ENCODE peak calls at places on chromosome 6, in five cellular contexts. K is GM10248, I is WTC11, R is HCT116, J is B cell. Q is an unnamed sample.

GRCh38 chr6:49766762-49767161 is 20.3 kb downstream of the PGK2 start:
- DNase-seq in K (no peak), I (no peak), R (no peak), J (no peak), Q (no peak)

GRCh38 chr6:8679823-8680222 is 244.5 kb upstream of the SLC35B3 start:
- DNase-seq in K (no peak), I (no peak), R (no peak), J (no peak), Q (no peak)

GRCh38 chr6:16257999-16258708 is 19.8 kb downstream of the GMPR start:
- DNase-seq in K (no peak), I (no peak), R (no peak), J (no peak), Q (no peak)

GRCh38 chr6:97919046-97919445 is 636.0 kb upstream of the MMS22L start:
- DNase-seq in K (no peak), I (no peak), R (no peak), J (no peak), Q (no peak)

GRCh38 chr6:111739257-111739696 is 133.6 kb upstream of the TRAF3IP2 start:
- DNase-seq in K (peak; percentile 18), I (no peak), R (no peak), J (no peak), Q (no peak)

GRCh38 chr6:42313038-42313437 is 95.4 kb upstream of the MRPS10 start:
- DNase-seq in K (no peak), I (no peak), R (no peak), J (no peak), Q (no peak)

GRCh38 chr6:107513214-107513613 is 23.3 kb downstream of the SOBP start:
- DNase-seq in K (no peak), I (no peak), R (no peak), J (no peak), Q (no peak)

GRCh38 chr6:107064579-107065065 is 36.6 kb downstream of the MTRES1 start:
- DNase-seq in K (no peak), I (no peak), R (no peak), J (no peak), Q (no peak)

GRCh38 chr6:119575721-119576120 is 226.2 kb upstream of the MAN1A1 start:
- DNase-seq in K (no peak), I (no peak), R (no peak), J (no peak), Q (no peak)

GRCh38 chr6:122484760-122485159 is 13.2 kb upstream of the SERINC1 start:
- DNase-seq in K (peak; percentile 19), I (no peak), R (no peak), J (peak; percentile 19), Q (no peak)

GRCh38 chr6:108295676-108296075 is 822 bp downstream of the AFG1L start:
- DNase-seq in K (no peak), I (no peak), R (no peak), J (no peak), Q (no peak)

GRCh38 chr6:148887181-148887580 is 140.4 kb downstream of the UST start:
- DNase-seq in K (no peak), I (no peak), R (no peak), J (no peak), Q (no peak)

DNA sequence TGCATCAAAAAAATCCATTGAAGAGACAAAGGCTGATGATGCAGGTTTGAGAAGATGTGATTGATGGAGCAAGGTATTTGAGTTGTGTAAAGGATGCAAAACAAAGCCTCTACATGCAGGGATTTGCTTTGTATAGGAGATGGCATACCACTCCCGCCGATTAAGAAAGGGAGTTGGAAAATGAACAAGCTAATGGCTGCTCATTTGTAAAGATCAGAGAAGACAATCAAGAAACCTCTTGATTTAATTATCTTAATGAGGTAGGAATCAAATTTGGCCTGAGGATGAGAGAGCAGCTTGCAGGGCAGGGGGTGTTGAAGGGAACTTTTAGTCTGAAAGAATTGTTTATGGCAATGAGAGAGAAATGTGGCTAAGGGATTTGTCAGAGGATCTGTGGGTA is 448.2 kb upstream of the ADGRB3 start:
- DNase-seq in K (no peak), I (no peak), R (no peak), J (no peak), Q (no peak)
- TF ChIP-seq CTCF in K (no peak), I (no peak), R (no peak), J (no peak), Q (no peak)

GRCh38 chr6:33251390-33252012 is 20.2 kb downstream of the VPS52 start:
- DNase-seq in K (no peak), I (no peak), R (no peak), J (no peak), Q (no peak)
- TF ChIP-seq CTCF in K (no peak), I (no peak), R (no peak), J (no peak), Q (no peak)

DNA sequence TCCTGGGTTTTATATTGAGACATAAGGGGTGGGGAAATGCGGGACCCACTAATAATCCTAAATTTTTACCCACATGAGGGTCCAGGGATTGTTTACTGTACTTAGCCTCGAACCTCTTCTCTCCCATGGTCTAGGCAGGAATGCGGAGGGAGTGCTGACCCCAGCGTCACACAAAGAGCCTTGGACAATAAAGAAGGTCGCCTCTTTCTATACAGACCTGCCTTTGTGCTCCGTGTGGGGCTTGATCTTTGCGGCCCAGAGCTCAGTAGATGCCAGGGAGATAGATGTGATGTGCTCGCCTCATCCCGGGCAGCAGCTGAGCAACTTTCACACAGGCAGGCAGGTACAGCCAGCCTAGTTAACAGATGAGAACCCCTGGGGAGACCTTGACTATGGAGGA is 128.5 kb downstream of the OLIG3 start:
- DNase-seq in K (no peak), I (no peak), R (no peak), J (no peak), Q (no peak)
- TF ChIP-seq CTCF in K (no peak), I (no peak), R (no peak), J (no peak), Q (no peak)

DNA sequence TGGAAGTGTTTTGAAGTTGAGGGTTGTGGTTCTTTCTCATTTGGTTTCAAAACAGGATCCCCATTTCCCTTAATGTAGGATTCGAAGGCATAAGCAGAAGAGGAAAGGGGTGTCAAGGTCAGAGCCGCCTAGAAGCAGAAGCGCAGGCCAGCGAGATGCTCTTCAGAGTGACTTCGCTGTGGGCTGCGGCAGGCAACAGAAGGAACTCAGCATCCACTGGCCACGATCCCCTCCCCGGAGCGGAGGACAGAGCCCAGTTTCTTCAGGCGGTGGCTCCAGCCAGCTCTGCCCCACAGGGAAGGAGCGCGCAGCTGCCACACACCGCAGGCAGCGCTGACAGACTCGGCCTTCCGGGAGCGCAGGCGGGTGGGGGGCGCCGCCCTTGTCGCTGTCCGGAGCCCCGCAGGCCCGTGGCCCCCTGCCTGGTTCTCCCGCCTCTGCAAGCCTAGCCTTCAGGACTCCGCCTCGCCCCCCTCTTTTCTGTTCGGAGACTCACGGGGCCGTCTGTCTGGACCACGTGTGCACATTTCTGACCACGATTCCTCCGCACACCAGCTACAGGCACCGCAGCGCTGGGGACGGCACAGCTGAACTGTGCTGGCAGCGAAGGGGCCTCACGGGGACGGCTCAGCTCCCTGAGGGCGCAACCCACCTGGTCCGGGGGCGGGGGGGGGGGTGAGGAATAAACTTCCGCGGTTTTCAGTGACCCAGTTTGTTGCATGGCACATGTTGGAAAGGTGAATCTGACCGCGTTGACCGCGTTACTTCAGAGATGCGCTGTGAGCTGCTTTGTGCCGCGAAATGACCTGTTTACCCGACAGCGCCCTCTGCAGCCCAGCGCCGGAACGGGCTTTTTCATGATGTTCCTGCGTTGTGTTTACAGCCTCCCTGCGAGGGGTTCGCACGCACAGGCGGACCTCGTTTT is 26.1 kb downstream of the TTLL2 start:
- DNase-seq in K (peak; percentile 61), I (peak; percentile 97), R (peak; percentile 52), J (peak; percentile 73), Q (peak; percentile 88)
- TF ChIP-seq CTCF in K (peak; percentile 76), I (peak; percentile 86), R (peak; percentile 89), J (peak; percentile 94), Q (peak; percentile 85)

GRCh38 chr6:64505312-64505711 is 869.7 kb downstream of the PHF3 start:
- DNase-seq in K (peak; percentile 28), I (peak; percentile 54), R (no peak), J (no peak), Q (peak; percentile 33)
- TF ChIP-seq CTCF in K (peak; percentile 34), I (peak; percentile 65), R (peak; percentile 33), J (no peak), Q (peak; percentile 54)

GRCh38 chr6:6858533-6858982 is 249.2 kb upstream of the RREB1 start:
- DNase-seq in K (no peak), I (no peak), R (no peak), J (peak; percentile 26), Q (no peak)
- TF ChIP-seq CTCF in K (no peak), I (no peak), R (no peak), J (no peak), Q (no peak)

DNA sequence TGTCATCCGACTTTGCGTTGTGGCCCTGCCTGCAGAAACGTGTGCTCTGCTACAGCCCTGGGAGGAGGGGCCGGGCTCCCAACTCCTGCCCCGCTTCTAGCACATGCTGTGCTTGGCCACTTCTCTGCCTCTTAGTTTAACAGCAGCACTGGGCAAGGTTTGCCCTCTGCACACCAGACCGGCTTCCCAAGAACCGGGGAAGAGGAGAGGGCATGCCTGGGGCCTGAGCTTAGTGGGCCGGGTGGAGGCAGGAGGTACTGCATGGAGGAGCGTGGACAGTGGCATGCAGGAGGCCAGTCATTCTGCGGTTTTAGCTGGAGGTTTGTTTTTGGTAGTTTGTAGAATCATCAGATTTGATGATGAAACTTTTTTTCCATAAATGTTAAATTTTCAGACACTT is 45.5 kb downstream of the CEP43 start:
- DNase-seq in K (no peak), I (peak; percentile 19), R (no peak), J (no peak), Q (no peak)
- TF ChIP-seq CTCF in K (no peak), I (no peak), R (no peak), J (no peak), Q (no peak)

GRCh38 chr6:33126101-33126714 is 50.4 kb downstream of the HLA-DPB1 start:
- DNase-seq in K (peak; percentile 64), I (peak; percentile 91), R (peak; percentile 35), J (peak; percentile 54), Q (peak; percentile 73)
- TF ChIP-seq CTCF in K (peak; percentile 58), I (peak; percentile 88), R (peak; percentile 86), J (peak; percentile 87), Q (peak; percentile 68)

DNA sequence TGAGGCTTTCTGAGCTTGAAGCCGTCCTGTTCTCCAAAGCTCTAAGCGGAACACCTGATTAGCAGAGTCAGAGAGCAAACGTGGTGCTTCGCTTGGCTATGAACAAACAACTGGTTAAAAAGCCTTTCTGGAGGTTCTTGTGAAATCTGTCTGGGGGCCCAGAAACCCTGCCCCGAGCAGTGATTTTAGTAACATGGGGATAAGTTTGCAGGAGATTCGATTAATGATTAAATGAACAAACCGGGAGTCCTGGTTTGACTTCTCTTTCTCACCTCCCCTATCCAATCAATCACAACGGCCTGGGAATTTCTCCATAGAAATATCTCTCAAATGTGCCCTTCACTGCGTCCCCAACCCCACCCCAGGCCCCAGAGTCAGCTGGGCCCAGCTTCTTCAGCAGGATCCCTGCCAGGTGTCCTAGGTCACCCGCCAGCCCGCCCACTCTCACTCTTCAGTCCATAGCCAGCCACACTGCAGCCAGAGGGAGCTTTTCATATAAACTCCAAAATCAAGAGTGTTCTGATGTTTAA is 43.6 kb downstream of the ZDHHC14 start:
- DNase-seq in K (no peak), I (no peak), R (no peak), J (no peak), Q (no peak)
- TF ChIP-seq CTCF in K (no peak), I (no peak), R (no peak), J (no peak), Q (no peak)